ENCODE peak calls at places on chromosomes 2 and 18, in five cellular contexts. One of them, this sample, is unnamed.

GRCh38 chr2:233857511-233858118 is 3.3 kb upstream of the HJURP start:
- ATAC-seq in T-cell: no peak
- ATAC-seq in Panc1: peak
- ATAC-seq in heart right ventricle: no peak
- ATAC-seq in T-helper 17 cell: peak
- ATAC-seq in this sample: no peak

GRCh38 chr18:7466190-7466589 is 100.9 kb upstream of the PTPRM start:
- ATAC-seq in T-helper 17 cell: no peak
- ATAC-seq in Panc1: no peak
- ATAC-seq in T-cell: no peak
- ATAC-seq in heart right ventricle: no peak
- ATAC-seq in this sample: no peak

GRCh38 chr2:131426727-131427126 is 49.2 kb upstream of the TUBA3D start:
- ATAC-seq in T-helper 17 cell: no peak
- ATAC-seq in Panc1: no peak
- ATAC-seq in heart right ventricle: no peak
- ATAC-seq in T-cell: no peak
- ATAC-seq in this sample: no peak

GRCh38 chr2:22691666-22692065 is 693.3 kb upstream of the KLHL29 start:
- ATAC-seq in T-cell: no peak
- ATAC-seq in heart right ventricle: no peak
- ATAC-seq in T-helper 17 cell: no peak
- ATAC-seq in Panc1: no peak
- ATAC-seq in this sample: no peak

GRCh38 chr18:45049548-45050307 is 369.0 kb downstream of the SETBP1 start:
- ATAC-seq in T-cell: no peak
- ATAC-seq in Panc1: no peak
- ATAC-seq in T-helper 17 cell: no peak
- ATAC-seq in heart right ventricle: no peak
- ATAC-seq in this sample: no peak

GRCh38 chr2:110773470-110773921 is 41.1 kb downstream of the ACOXL start:
- ATAC-seq in Panc1: no peak
- ATAC-seq in T-cell: no peak
- ATAC-seq in heart right ventricle: peak
- ATAC-seq in T-helper 17 cell: no peak
- ATAC-seq in this sample: no peak

GRCh38 chr2:60925994-60926750 is 44.8 kb downstream of the REL start:
- ATAC-seq in Panc1: no peak
- ATAC-seq in heart right ventricle: no peak
- ATAC-seq in T-helper 17 cell: no peak
- ATAC-seq in T-cell: no peak
- ATAC-seq in this sample: no peak

GRCh38 chr2:40401896-40402295 is 50.0 kb downstream of the SLC8A1 start:
- ATAC-seq in heart right ventricle: no peak
- ATAC-seq in T-cell: no peak
- ATAC-seq in T-helper 17 cell: no peak
- ATAC-seq in Panc1: no peak
- ATAC-seq in this sample: no peak

GRCh38 chr2:218501665-218502064 is 66.5 kb downstream of the USP37 start:
- ATAC-seq in Panc1: no peak
- ATAC-seq in T-cell: no peak
- ATAC-seq in heart right ventricle: peak
- ATAC-seq in T-helper 17 cell: no peak
- ATAC-seq in this sample: no peak

GRCh38 chr2:43075054-43075593 is 151.3 kb downstream of the ZFP36L2 start:
- ATAC-seq in T-cell: no peak
- ATAC-seq in T-helper 17 cell: no peak
- ATAC-seq in Panc1: peak
- ATAC-seq in heart right ventricle: peak
- ATAC-seq in this sample: no peak

GRCh38 chr2:239202343-239202742 is 198.5 kb downstream of the HDAC4 start:
- ATAC-seq in Panc1: no peak
- ATAC-seq in T-helper 17 cell: no peak
- ATAC-seq in T-cell: no peak
- ATAC-seq in heart right ventricle: no peak
- ATAC-seq in this sample: no peak

GRCh38 chr2:196077821-196078220 is 9.2 kb upstream of the DNAH7 start:
- ATAC-seq in T-cell: no peak
- ATAC-seq in Panc1: no peak
- ATAC-seq in T-helper 17 cell: no peak
- ATAC-seq in heart right ventricle: no peak
- ATAC-seq in this sample: no peak

GRCh38 chr2:121294881-121295840 is 10.2 kb upstream of the TFCP2L1 start:
- ATAC-seq in T-cell: no peak
- ATAC-seq in Panc1: no peak
- ATAC-seq in T-helper 17 cell: no peak
- ATAC-seq in heart right ventricle: no peak
- ATAC-seq in this sample: no peak

GRCh38 chr2:179195146-179195545 is 69.5 kb downstream of the SESTD1 start:
- ATAC-seq in T-helper 17 cell: no peak
- ATAC-seq in T-cell: no peak
- ATAC-seq in heart right ventricle: no peak
- ATAC-seq in Panc1: no peak
- ATAC-seq in this sample: no peak

GRCh38 chr2:223697316-223697875 is 95.2 kb upstream of the SCG2 start:
- ATAC-seq in heart right ventricle: no peak
- ATAC-seq in T-helper 17 cell: no peak
- ATAC-seq in Panc1: no peak
- ATAC-seq in T-cell: no peak
- ATAC-seq in this sample: no peak

GRCh38 chr2:120108749-120109148 is 95.9 kb downstream of the EPB41L5 start:
- ATAC-seq in Panc1: no peak
- ATAC-seq in T-cell: peak
- ATAC-seq in heart right ventricle: no peak
- ATAC-seq in T-helper 17 cell: no peak
- ATAC-seq in this sample: no peak

GRCh38 chr2:222561817-222562424 is 94.0 kb downstream of the FARSB start:
- ATAC-seq in T-helper 17 cell: peak
- ATAC-seq in Panc1: peak
- ATAC-seq in heart right ventricle: peak
- ATAC-seq in T-cell: peak
- ATAC-seq in this sample: peak

GRCh38 chr18:34738173-34738894 is 28.2 kb downstream of the DTNA start:
- ATAC-seq in T-helper 17 cell: no peak
- ATAC-seq in T-cell: no peak
- ATAC-seq in Panc1: no peak
- ATAC-seq in heart right ventricle: peak
- ATAC-seq in this sample: no peak

GRCh38 chr2:61179701-61180639 is 18.0 kb downstream of the C2orf74 start:
- ATAC-seq in Panc1: no peak
- ATAC-seq in heart right ventricle: peak
- ATAC-seq in T-cell: no peak
- ATAC-seq in T-helper 17 cell: no peak
- ATAC-seq in this sample: no peak

GRCh38 chr18:73980289-73980979 is 167.2 kb downstream of the FBXO15 start:
- ATAC-seq in Panc1: peak
- ATAC-seq in T-cell: no peak
- ATAC-seq in T-helper 17 cell: no peak
- ATAC-seq in heart right ventricle: no peak
- ATAC-seq in this sample: no peak

GRCh38 chr2:196295005-196295404 is 123.6 kb upstream of the STK17B start:
- ATAC-seq in heart right ventricle: no peak
- ATAC-seq in T-helper 17 cell: no peak
- ATAC-seq in Panc1: no peak
- ATAC-seq in T-cell: no peak
- ATAC-seq in this sample: no peak

GRCh38 chr2:70808983-70809958 is 11.1 kb downstream of the CLEC4F start:
- ATAC-seq in T-helper 17 cell: no peak
- ATAC-seq in heart right ventricle: no peak
- ATAC-seq in Panc1: no peak
- ATAC-seq in T-cell: no peak
- ATAC-seq in this sample: no peak

GRCh38 chr2:74457129-74457548 is 1.1 kb upstream of the WBP1 start:
- ATAC-seq in heart right ventricle: no peak
- ATAC-seq in Panc1: no peak
- ATAC-seq in T-cell: no peak
- ATAC-seq in T-helper 17 cell: no peak
- ATAC-seq in this sample: no peak

GRCh38 chr18:48649231-48649630 is 110.4 kb downstream of the CTIF start:
- ATAC-seq in T-cell: no peak
- ATAC-seq in T-helper 17 cell: no peak
- ATAC-seq in heart right ventricle: no peak
- ATAC-seq in Panc1: no peak
- ATAC-seq in this sample: no peak

GRCh38 chr2:111108745-111109271 is 11.9 kb upstream of the BCL2L11 start:
- ATAC-seq in T-helper 17 cell: no peak
- ATAC-seq in T-cell: no peak
- ATAC-seq in heart right ventricle: no peak
- ATAC-seq in Panc1: no peak
- ATAC-seq in this sample: no peak

GRCh38 chr18:48991299-48992055 is 40.7 kb upstream of the SMAD7 start:
- ATAC-seq in T-helper 17 cell: no peak
- ATAC-seq in Panc1: peak
- ATAC-seq in heart right ventricle: no peak
- ATAC-seq in T-cell: no peak
- ATAC-seq in this sample: no peak

GRCh38 chr2:99398303-99398702 is 61.1 kb downstream of the EIF5B start:
- ATAC-seq in T-cell: no peak
- ATAC-seq in T-helper 17 cell: no peak
- ATAC-seq in Panc1: no peak
- ATAC-seq in heart right ventricle: peak
- ATAC-seq in this sample: no peak

GRCh38 chr2:61707984-61708852 is 145.6 kb downstream of the FAM161A start:
- ATAC-seq in T-cell: no peak
- ATAC-seq in heart right ventricle: peak
- ATAC-seq in Panc1: peak
- ATAC-seq in T-helper 17 cell: no peak
- ATAC-seq in this sample: peak

GRCh38 chr2:5696741-5697521 is 4.7 kb downstream of the SOX11 start:
- ATAC-seq in Panc1: no peak
- ATAC-seq in heart right ventricle: peak
- ATAC-seq in T-helper 17 cell: no peak
- ATAC-seq in T-cell: no peak
- ATAC-seq in this sample: no peak

GRCh38 chr18:61972389-61973264 is 79.8 kb upstream of the RNF152 start:
- ATAC-seq in T-cell: no peak
- ATAC-seq in heart right ventricle: no peak
- ATAC-seq in T-helper 17 cell: no peak
- ATAC-seq in Panc1: no peak
- ATAC-seq in this sample: no peak

GRCh38 chr2:15038373-15039364 is 406.2 kb downstream of the LRATD1 start:
- ATAC-seq in T-helper 17 cell: no peak
- ATAC-seq in heart right ventricle: no peak
- ATAC-seq in Panc1: peak
- ATAC-seq in T-cell: no peak
- ATAC-seq in this sample: no peak

GRCh38 chr18:48949051-48949605 is 1.6 kb downstream of the SMAD7 start:
- ATAC-seq in Panc1: peak
- ATAC-seq in T-helper 17 cell: peak
- ATAC-seq in heart right ventricle: no peak
- ATAC-seq in T-cell: peak
- ATAC-seq in this sample: no peak

This sample was measured in activated CD4-positive, CD25-positive, alpha-beta regulatory T cell treated with anti-CD3 and anti-CD28 coated beads, Interleukin-2, amount 50 U/mL, for 24 hours.